ENCODE peak calls at places on chromosomes 11 and 22, in five cellular contexts. L, I, E, K and S are unnamed samples.

GRCh38 chr11:58428021-58428420 is at the start of gene OR5B2:
- DNase-seq in L (no peak), I (no peak), E (no peak), K (no peak), S (no peak)

GRCh38 chr11:67114275-67114896 is 4.7 kb upstream of the KDM2A start:
- DNase-seq in L (no peak), I (no peak), E (no peak), K (no peak), S (no peak)

GRCh38 chr11:7666292-7666866 is 6.9 kb downstream of the CYB5R2 start:
- DNase-seq in L (no peak), I (no peak), E (no peak), K (no peak), S (no peak)

GRCh38 chr11:109770323-109770722 is 322.9 kb upstream of the ZC3H12C start:
- DNase-seq in L (no peak), I (no peak), E (no peak), K (no peak), S (no peak)

GRCh38 chr11:29458252-29458651 is 558.6 kb downstream of the KCNA4 start:
- DNase-seq in L (no peak), I (no peak), E (no peak), K (no peak), S (no peak)

GRCh38 chr11:33706961-33707360 is 6.3 kb upstream of the C11orf91 start:
- DNase-seq in L (no peak), I (no peak), E (no peak), K (no peak), S (no peak)

GRCh38 chr22:48931452-48931851 is 896.2 kb downstream of the BRD1 start:
- DNase-seq in L (no peak), I (no peak), E (no peak), K (no peak), S (no peak)

GRCh38 chr11:11253487-11253886 is 99.6 kb downstream of the CSNK2A3 start:
- DNase-seq in L (no peak), I (no peak), E (no peak), K (no peak), S (no peak)

GRCh38 chr11:88886796-88887195 is 179.0 kb downstream of the GRM5 start:
- DNase-seq in L (peak; percentile 57), I (peak; percentile 11), E (peak; percentile 84), K (peak; percentile 40), S (peak; percentile 6)

GRCh38 chr22:30221121-30221992 is 25.2 kb downstream of the LIF start:
- DNase-seq in L (no peak), I (peak; percentile 56), E (no peak), K (no peak), S (no peak)
- TF ChIP-seq JUNB in L (no peak), I (no peak), E (no peak), K (no peak), S (no peak)

DNA sequence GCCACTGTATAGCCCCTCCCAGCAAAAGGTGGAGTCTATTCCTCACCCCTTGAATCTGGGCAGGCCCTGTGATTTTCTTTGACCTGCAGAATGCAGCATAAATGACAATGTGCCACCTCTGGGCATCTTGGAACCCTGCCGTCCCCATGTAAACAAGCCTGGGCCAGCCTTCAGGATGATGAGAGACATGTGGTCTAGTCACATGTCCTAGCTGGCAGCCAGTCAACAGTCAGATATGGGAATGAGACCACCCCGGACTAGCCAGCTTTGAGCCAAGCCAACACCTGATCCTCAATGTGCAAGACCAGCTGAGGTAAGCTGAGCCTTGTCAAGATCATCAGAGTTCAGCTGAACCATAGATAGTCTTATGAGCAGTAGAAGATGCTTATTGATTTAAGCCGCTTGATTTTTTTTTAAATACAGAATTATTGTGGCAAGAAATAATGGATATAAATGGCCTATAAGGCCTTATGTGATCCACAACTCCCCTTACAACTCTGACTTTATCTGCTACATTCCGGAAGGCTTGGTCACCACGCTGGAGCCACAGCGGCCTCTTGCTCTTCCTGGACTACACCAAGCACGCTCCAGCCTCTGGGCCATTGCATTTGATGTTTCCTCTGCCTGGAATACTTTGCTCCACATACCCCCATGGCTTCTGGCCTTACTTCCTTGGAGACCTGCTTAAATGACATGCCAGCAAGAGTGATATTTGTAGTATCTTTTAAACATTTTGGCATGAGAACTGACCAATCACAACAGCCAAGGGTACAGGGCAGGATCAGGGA is 225.9 kb upstream of the SESN3 start:
- DNase-seq in L (no peak), I (no peak), E (no peak), K (no peak), S (no peak)
- TF ChIP-seq JUNB in L (no peak), I (no peak), E (no peak), K (no peak), S (no peak)

GRCh38 chr11:133081730-133082452 is 450.4 kb downstream of the OPCML start:
- DNase-seq in L (no peak), I (no peak), E (peak; percentile 53), K (no peak), S (no peak)
- TF ChIP-seq JUNB in L (no peak), I (no peak), E (no peak), K (no peak), S (no peak)

GRCh38 chr11:123580557-123581275 is 73.7 kb downstream of the SCN3B start:
- DNase-seq in L (peak; percentile 65), I (no peak), E (peak; percentile 89), K (peak; percentile 33), S (peak; percentile 67)
- TF ChIP-seq JUNB in L (no peak), I (no peak), E (no peak), K (no peak), S (no peak)

DNA sequence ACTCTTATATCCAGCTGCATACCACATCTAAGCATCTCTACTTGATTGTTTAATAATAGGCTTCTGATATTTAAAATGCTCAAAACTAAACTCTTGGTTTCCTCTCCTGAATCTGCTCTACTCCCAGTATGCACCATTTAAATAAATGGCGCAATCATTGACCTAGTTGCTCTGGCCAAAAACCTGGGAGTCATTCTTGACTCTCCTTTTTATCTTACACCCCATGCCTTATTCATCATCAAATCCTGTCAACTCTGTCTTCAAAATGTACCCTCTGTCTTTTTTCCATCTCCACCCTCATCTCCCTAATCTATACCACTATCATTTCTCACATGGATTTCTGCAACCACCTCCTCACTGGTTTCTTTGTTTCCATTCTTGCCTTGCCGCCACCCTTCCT is 399.6 kb upstream of the CCDC90B start:
- DNase-seq in L (no peak), I (no peak), E (no peak), K (no peak), S (no peak)
- TF ChIP-seq JUNB in L (no peak), I (no peak), E (no peak), K (no peak), S (no peak)

DNA sequence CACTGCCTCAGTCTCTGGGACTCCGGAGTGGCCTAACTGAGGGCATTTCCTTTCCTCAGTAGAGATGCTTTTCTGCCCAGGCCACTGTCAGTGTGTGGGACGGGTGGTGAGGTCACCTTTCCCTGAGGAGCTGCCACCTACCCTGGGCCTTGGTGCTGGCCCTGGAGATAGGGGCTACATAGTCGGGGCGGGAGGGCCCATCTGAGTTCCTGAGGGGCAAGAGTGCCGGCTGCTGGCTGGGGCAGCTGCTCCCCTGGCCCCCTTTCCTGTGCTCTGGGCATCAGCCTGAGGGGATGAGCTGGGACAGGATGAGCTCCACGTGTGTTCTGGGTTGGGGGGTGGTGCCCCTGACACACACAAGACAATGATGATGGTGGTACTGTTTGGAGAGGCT is 5.4 kb downstream of the KCNC1 start:
- DNase-seq in L (no peak), I (no peak), E (no peak), K (no peak), S (no peak)
- TF ChIP-seq JUNB in L (no peak), I (no peak), E (no peak), K (no peak), S (no peak)